ENCODE peak calls at places on chromosome 18, in six cellular contexts. F is spleen, G is stomach, K is ovary, W is HepG2, N is A549. B is an unnamed sample.

GRCh38 chr18:48033770-48034650 is 103.6 kb upstream of the SMAD2 start:
- DNase-seq in W (no peak), K (no peak), N (no peak), G (peak), F (peak), B (peak)

GRCh38 chr18:7596133-7596532 is 29.0 kb downstream of the PTPRM start:
- DNase-seq in W (no peak), N (no peak), K (no peak), F (no peak), G (no peak), B (no peak)

GRCh38 chr18:13191779-13192178 is 26.8 kb upstream of the LDLRAD4 start:
- DNase-seq in G (peak), K (no peak), N (no peak), F (no peak), W (peak), B (no peak)

GRCh38 chr18:57737661-57738060 is 65.5 kb downstream of the ATP8B1 start:
- DNase-seq in N (peak), W (peak), G (peak), K (peak), F (no peak), B (no peak)

GRCh38 chr18:40868110-40868858 is 1086.8 kb upstream of the PIK3C3 start:
- DNase-seq in K (no peak), G (no peak), F (no peak), W (peak), N (peak), B (no peak)

GRCh38 chr18:78330761-78331160 is 648.9 kb upstream of the SALL3 start:
- DNase-seq in K (no peak), F (no peak), G (no peak), W (no peak), N (no peak), B (no peak)

GRCh38 chr18:79986726-79987125 is 1.6 kb downstream of the TXNL4A start:
- DNase-seq in K (no peak), N (no peak), F (no peak), W (no peak), G (no peak), B (no peak)

GRCh38 chr18:44826418-44827259 is 146.0 kb downstream of the SETBP1 start:
- DNase-seq in F (no peak), G (peak), N (no peak), K (peak), W (no peak), B (peak)

GRCh38 chr18:63299837-63300787 is 19.5 kb downstream of the BCL2 start:
- DNase-seq in W (no peak), N (no peak), K (no peak), G (no peak), F (no peak), B (no peak)

GRCh38 chr18:48955528-48956261 is 4.9 kb upstream of the SMAD7 start:
- DNase-seq in F (peak), K (peak), N (no peak), G (peak), W (no peak), B (no peak)

GRCh38 chr18:48676346-48676745 is 137.5 kb downstream of the CTIF start:
- DNase-seq in K (no peak), G (no peak), N (no peak), W (no peak), F (peak), B (no peak)

GRCh38 chr18:3217930-3218647 is 1.7 kb downstream of the MYOM1 start:
- DNase-seq in G (peak), F (no peak), K (no peak), N (peak), W (peak), B (peak)

GRCh38 chr18:28189400-28190239 is 12.7 kb upstream of the CDH2 start:
- DNase-seq in K (no peak), W (peak), F (no peak), N (no peak), G (peak), B (peak)

GRCh38 chr18:56851774-56852173 is 200.6 kb downstream of the WDR7 start:
- DNase-seq in W (no peak), F (no peak), G (no peak), N (no peak), K (no peak), B (no peak)

GRCh38 chr18:58221060-58221725 is 177.2 kb downstream of the NEDD4L start:
- DNase-seq in G (peak), W (peak), K (no peak), F (no peak), N (peak), B (peak)

GRCh38 chr18:48575658-48576453 is 37.0 kb downstream of the CTIF start:
- DNase-seq in G (peak), F (peak), N (no peak), W (peak), K (no peak), B (no peak)

GRCh38 chr18:4134691-4135090 is 320.4 kb downstream of the DLGAP1 start:
- DNase-seq in G (no peak), F (no peak), N (no peak), W (no peak), K (no peak), B (no peak)

GRCh38 chr18:67199993-67200617 is 316.4 kb downstream of the DSEL start:
- DNase-seq in N (peak), G (no peak), F (no peak), K (no peak), W (peak), B (no peak)

DNA sequence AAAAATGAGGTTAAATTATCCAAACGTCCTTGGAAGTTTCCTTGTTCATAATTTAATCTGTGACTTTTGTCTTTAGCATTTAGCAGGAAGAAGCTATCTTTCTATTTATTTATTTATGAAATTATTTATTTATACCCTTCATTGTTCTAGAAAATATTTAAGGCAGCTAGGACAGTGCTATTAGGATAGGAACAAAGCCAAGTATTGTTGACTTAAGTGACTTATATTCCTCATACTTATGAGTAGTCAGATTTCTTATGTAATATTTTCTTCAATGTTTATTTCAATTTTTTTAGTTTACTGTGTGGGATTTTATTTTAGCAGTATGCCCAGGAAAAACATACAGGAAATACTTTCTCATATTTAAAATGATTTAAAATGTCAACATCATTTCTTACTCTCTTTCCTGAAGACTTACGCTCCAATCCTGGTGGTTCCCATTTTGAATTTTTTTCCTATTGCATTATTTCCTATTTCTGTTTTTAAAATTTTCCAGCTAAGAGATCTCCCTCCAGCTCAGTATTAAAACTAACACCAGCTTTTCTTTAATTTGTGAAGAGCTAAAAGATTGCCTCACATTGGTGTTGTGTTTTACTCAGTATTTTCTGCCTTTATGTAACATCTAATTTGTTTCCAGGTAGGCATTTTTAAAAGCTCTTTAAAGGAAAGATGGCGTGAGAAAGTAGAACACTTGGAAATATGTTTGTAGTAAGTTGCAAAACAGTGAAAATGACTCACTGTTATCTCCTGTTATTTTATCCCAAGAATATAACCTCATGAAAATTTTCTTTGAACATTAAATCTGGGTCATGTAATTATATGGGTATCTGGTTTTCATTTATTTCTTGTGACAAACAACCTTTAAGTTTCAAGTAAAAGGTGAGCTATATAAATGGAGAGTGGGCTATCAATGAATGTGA is 32.2 kb downstream of the MAPRE2 start:
- DNase-seq in G (no peak), K (no peak), N (no peak), W (no peak), F (no peak), B (no peak)
- H3K27ac ChIP-seq in G (no peak), K (no peak), N (no peak), W (no peak), F (peak), B (no peak)

GRCh38 chr18:11827963-11828362 is 23.2 kb upstream of the CHMP1B start:
- DNase-seq in N (no peak), G (no peak), F (no peak), W (no peak), K (no peak), B (no peak)

GRCh38 chr18:11834772-11835171 is 16.4 kb upstream of the CHMP1B start:
- DNase-seq in K (no peak), F (no peak), G (no peak), N (no peak), W (no peak), B (no peak)

GRCh38 chr18:11828772-11829432 is 22.3 kb upstream of the CHMP1B start:
- DNase-seq in G (no peak), N (no peak), W (no peak), K (no peak), F (no peak), B (no peak)

GRCh38 chr18:11826836-11827235 is 24.4 kb upstream of the CHMP1B start:
- DNase-seq in G (no peak), N (no peak), W (peak), F (no peak), K (no peak), B (no peak)

GRCh38 chr18:11830585-11830984 is 20.6 kb upstream of the CHMP1B start:
- DNase-seq in N (no peak), K (no peak), G (no peak), F (no peak), W (no peak), B (no peak)
- TF ChIP-seq POLR2A in N (no peak), K (no peak), G (no peak), F (no peak), W (no peak), B (no peak)

GRCh38 chr18:22250591-22250996 is 81.2 kb downstream of the GATA6 start:
- DNase-seq in K (no peak), G (peak), F (no peak), W (no peak), N (no peak), B (no peak)
- TF ChIP-seq CTCF in K (no peak), G (no peak), F (no peak), W (no peak), N (no peak), B (no peak)

GRCh38 chr18:46051731-46052461 is 20.2 kb downstream of the PSTPIP2 start:
- DNase-seq in G (peak), F (no peak), N (no peak), W (peak), K (no peak), B (no peak)
- H3K27ac ChIP-seq in G (peak), F (peak), N (no peak), W (no peak), K (no peak), B (no peak)